ENCODE peak calls at places on chromosomes 5 and 9, in four cellular contexts. H, E, A and Z are unnamed samples.

GRCh38 chr5:60101561-60101960 is 208.0 kb upstream of the PDE4D start:
- DNase-seq in H (no peak), E (no peak), A (no peak), Z (no peak)

GRCh38 chr5:12936184-12936583 is 1008.3 kb downstream of the DNAH5 start:
- DNase-seq in H (no peak), E (no peak), A (no peak), Z (no peak)

GRCh38 chr5:112642885-112643284 is 94.8 kb upstream of the APC start:
- DNase-seq in H (peak), E (no peak), A (no peak), Z (no peak)

GRCh38 chr5:1300581-1301083 is 5.8 kb upstream of the TERT start:
- DNase-seq in H (no peak), E (no peak), A (peak), Z (no peak)

GRCh38 chr9:138043061-138043410 is 165.5 kb downstream of the CACNA1B start:
- DNase-seq in H (no peak), E (no peak), A (no peak), Z (no peak)

GRCh38 chr5:135386886-135387628 is 12.0 kb downstream of the MACROH2A1 start:
- DNase-seq in H (no peak), E (peak), A (no peak), Z (peak)

GRCh38 chr9:95815153-95815552 is 60.3 kb upstream of the ERCC6L2 start:
- DNase-seq in H (no peak), E (no peak), A (no peak), Z (no peak)

GRCh38 chr5:148687427-148687826 is 33.1 kb upstream of the HTR4 start:
- DNase-seq in H (peak), E (no peak), A (no peak), Z (no peak)

GRCh38 chr5:7894860-7895259 is 25.9 kb downstream of the MTRR start:
- DNase-seq in H (no peak), E (no peak), A (no peak), Z (no peak)

GRCh38 chr5:2383678-2384025 is 367.8 kb downstream of the IRX2 start:
- DNase-seq in H (no peak), E (no peak), A (no peak), Z (no peak)

GRCh38 chr5:5342784-5343183 is 79.7 kb upstream of the ICE1 start:
- DNase-seq in H (no peak), E (no peak), A (no peak), Z (no peak)

GRCh38 chr5:139745800-139746690 is 49.6 kb upstream of the PSD2 start:
- DNase-seq in H (peak), E (peak), A (peak), Z (no peak)

GRCh38 chr9:84061613-84062205 is 81.1 kb downstream of the RMI1 start:
- DNase-seq in H (no peak), E (no peak), A (no peak), Z (no peak)

GRCh38 chr9:95504053-95504963 is 12.5 kb downstream of the PTCH1 start:
- DNase-seq in H (peak), E (no peak), A (no peak), Z (no peak)

GRCh38 chr9:131358438-131359029 is 35.4 kb upstream of the PRRC2B start:
- DNase-seq in H (no peak), E (no peak), A (no peak), Z (no peak)

GRCh38 chr9:20117482-20117881 is 328.6 kb upstream of the SLC24A2 start:
- DNase-seq in H (no peak), E (no peak), A (no peak), Z (no peak)

GRCh38 chr9:87395804-87396458 is 101.7 kb upstream of the DAPK1 start:
- DNase-seq in H (no peak), E (no peak), A (no peak), Z (no peak)

GRCh38 chr5:16994576-16994975 is 58.5 kb upstream of the MYO10 start:
- DNase-seq in H (peak), E (no peak), A (no peak), Z (no peak)

GRCh38 chr5:54637654-54638053 is 120.1 kb downstream of the SNX18 start:
- DNase-seq in H (peak), E (peak), A (peak), Z (no peak)

GRCh38 chr9:87193925-87194380 is 246.6 kb upstream of the GAS1 start:
- DNase-seq in H (peak), E (no peak), A (no peak), Z (no peak)

GRCh38 chr5:112006721-112007120 is 249.7 kb upstream of the NREP start:
- DNase-seq in H (no peak), E (no peak), A (no peak), Z (no peak)

GRCh38 chr9:133874061-133874638 is 118.0 kb downstream of the VAV2 start:
- DNase-seq in H (no peak), E (no peak), A (no peak), Z (peak)

GRCh38 chr5:107980923-107981748 is 310.4 kb upstream of the EFNA5 start:
- DNase-seq in H (no peak), E (no peak), A (no peak), Z (no peak)
- H3K27ac ChIP-seq in H (no peak), E (no peak), A (no peak), Z (no peak)

GRCh38 chr9:33136721-33137120 is 30.4 kb downstream of the B4GALT1 start:
- DNase-seq in H (no peak), E (no peak), A (no peak), Z (no peak)
- H3K27ac ChIP-seq in H (peak), E (peak), A (no peak), Z (peak)

DNA sequence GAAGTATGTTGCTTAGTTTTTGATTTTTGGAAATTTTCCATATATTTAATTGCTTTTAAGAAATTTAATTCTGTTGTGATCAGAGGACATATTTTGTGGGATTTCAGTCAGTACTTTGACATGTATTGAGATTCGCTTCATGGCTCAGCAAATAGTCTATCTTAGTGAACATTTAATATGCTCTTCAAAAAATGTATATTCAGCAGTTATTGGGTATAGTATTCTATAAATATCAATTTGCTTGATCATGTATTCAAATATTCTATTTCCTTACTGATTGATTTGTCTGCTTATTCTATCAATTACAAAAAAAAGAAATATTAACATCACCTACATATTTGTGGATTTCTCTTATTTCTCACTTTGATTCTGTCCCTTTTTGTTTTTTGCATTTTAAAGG is 79.5 kb upstream of the HAND1 start:
- DNase-seq in H (no peak), E (no peak), A (no peak), Z (no peak)
- H3K27ac ChIP-seq in H (no peak), E (no peak), A (no peak), Z (no peak)

DNA sequence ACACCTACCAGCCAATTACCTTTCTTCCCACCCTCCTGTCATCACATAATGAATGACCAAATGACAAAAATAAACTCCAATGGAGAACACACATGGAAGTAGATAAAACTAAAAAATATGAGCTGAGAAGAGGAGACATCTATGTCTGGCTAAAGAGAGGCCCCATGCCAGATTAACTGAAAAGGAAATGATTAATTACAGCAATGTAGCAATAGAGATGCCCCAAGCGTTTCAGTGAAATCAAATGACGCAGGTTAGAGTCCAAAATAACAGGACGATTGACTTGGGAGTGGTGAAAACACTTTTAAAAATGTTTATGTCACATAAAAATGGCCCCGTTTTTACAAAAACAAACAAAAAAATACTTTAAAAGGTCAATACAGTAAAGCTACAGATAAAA is 59.6 kb upstream of the PCSK1 start:
- DNase-seq in H (no peak), E (no peak), A (no peak), Z (no peak)
- H3K27ac ChIP-seq in H (no peak), E (no peak), A (no peak), Z (no peak)

GRCh38 chr5:102772273-102772672 is 17.2 kb downstream of the PAM start:
- DNase-seq in H (no peak), E (no peak), A (no peak), Z (no peak)

GRCh38 chr5:102767864-102768263 is 12.8 kb downstream of the PAM start:
- DNase-seq in H (no peak), E (no peak), A (no peak), Z (no peak)

GRCh38 chr5:102766295-102767090 is 11.4 kb downstream of the PAM start:
- DNase-seq in H (no peak), E (no peak), A (no peak), Z (no peak)

GRCh38 chr5:102770803-102771202 is 15.7 kb downstream of the PAM start:
- DNase-seq in H (no peak), E (no peak), A (no peak), Z (no peak)

DNA sequence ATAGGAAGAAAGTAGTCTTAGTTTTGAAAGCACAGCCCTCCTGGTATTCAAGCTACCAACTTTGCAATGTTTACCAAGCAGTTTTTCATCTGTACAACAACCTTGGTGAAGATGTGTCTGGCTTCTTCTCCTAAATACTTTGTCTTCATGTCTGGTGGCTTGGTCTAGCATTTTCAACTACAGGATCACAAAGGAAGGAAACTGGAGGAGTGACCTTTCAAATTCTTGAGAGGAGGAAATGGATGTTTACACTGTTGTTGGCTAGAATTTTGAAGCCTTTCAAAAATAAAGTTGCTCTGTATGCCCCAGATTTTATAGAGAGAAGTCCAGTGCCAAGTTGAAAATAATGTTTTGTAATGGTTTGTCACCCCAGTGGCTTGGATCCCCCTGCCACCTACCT is 16.3 kb downstream of the PAM start:
- DNase-seq in H (no peak), E (no peak), A (no peak), Z (no peak)
- H3K27ac ChIP-seq in H (no peak), E (peak), A (peak), Z (no peak)

DNA sequence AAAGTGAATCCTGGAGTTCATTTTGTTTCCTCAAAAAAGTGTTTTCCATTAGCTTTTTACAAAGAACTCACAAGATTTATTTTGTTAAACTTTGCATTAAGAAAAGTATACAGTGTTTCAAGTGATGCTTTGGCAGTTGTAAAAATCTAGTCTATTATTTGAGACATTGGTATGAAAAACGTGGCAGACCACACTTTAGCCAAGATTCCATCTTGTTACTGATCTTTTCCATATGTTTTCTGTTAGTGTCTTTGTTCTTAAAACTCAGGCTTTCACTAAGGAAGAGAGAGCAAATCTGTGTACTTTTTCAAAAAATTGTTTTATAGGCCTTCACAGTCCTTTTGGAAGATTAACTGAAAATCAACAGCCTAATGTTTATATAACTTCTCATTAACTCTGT is 1.3 kb upstream of the OMD start:
- DNase-seq in H (no peak), E (no peak), A (no peak), Z (no peak)
- H3K27ac ChIP-seq in H (no peak), E (peak), A (peak), Z (no peak)